ENCODE peak calls at places on chromosome 7, in four cellular contexts. I is endothelial cell of umbilical vein, M is HepG2, O is breast epithelium. K is an unnamed sample.

GRCh38 chr7:28132959-28133745 is 47.4 kb downstream of the JAZF1 start:
- DNase-seq in I (no peak), M (no peak), O (no peak), K (no peak)

GRCh38 chr7:20238754-20239324 is 21.7 kb upstream of the MACC1 start:
- DNase-seq in I (no peak), M (no peak), O (no peak), K (no peak)

GRCh38 chr7:44633254-44634186 is 27.1 kb downstream of the OGDH start:
- DNase-seq in I (peak; percentile 95), M (no peak), O (peak; percentile 60), K (no peak)

GRCh38 chr7:85833071-85833470 is 646.2 kb upstream of the SEMA3D start:
- DNase-seq in I (no peak), M (no peak), O (no peak), K (no peak)

GRCh38 chr7:138849701-138850100 is 51.7 kb upstream of the ATP6V0A4 start:
- DNase-seq in I (no peak), M (no peak), O (no peak), K (no peak)

GRCh38 chr7:44693641-44694313 is 54.9 kb upstream of the ZMIZ2 start:
- DNase-seq in I (no peak), M (no peak), O (no peak), K (no peak)

GRCh38 chr7:67484244-67484751 is 487.7 kb downstream of the TYW1 start:
- DNase-seq in I (peak; percentile 10), M (peak; percentile 63), O (peak; percentile 57), K (no peak)

GRCh38 chr7:131157530-131158243 is 170.0 kb upstream of the MKLN1 start:
- DNase-seq in I (no peak), M (no peak), O (no peak), K (no peak)

GRCh38 chr7:104552102-104552501 is 223.7 kb downstream of the LHFPL3 start:
- DNase-seq in I (peak; percentile 19), M (peak; percentile 31), O (peak; percentile 55), K (no peak)

GRCh38 chr7:10618934-10619333 is 354.7 kb upstream of the PHF14 start:
- DNase-seq in I (no peak), M (no peak), O (no peak), K (no peak)

GRCh38 chr7:1985071-1985470 is 247.7 kb downstream of the MAD1L1 start:
- DNase-seq in I (no peak), M (no peak), O (no peak), K (peak; percentile 61)

GRCh38 chr7:151590071-151590800 is 70.5 kb upstream of the RHEB start:
- DNase-seq in I (peak; percentile 49), M (no peak), O (no peak), K (no peak)

GRCh38 chr7:97298561-97298960 is 181.1 kb downstream of the SDHAF3 start:
- DNase-seq in I (no peak), M (no peak), O (no peak), K (no peak)

GRCh38 chr7:106285801-106286492 is 1.2 kb upstream of the NAMPT start:
- DNase-seq in I (peak; percentile 13), M (no peak), O (no peak), K (no peak)

GRCh38 chr7:121081327-121081936 is 92.9 kb downstream of the CPED1 start:
- DNase-seq in I (peak; percentile 77), M (peak; percentile 36), O (no peak), K (no peak)

GRCh38 chr7:96111405-96111804 is 210.5 kb downstream of the SLC25A13 start:
- DNase-seq in I (no peak), M (no peak), O (no peak), K (no peak)

GRCh38 chr7:94509264-94509878 is at the start of gene CASD1:
- DNase-seq in I (peak; percentile 31), M (peak; percentile 33), O (peak; percentile 60), K (no peak)

GRCh38 chr7:82331234-82331633 is 112.3 kb downstream of the CACNA2D1 start:
- DNase-seq in I (no peak), M (no peak), O (no peak), K (no peak)

GRCh38 chr7:82017334-82017943 is 247.6 kb upstream of the HGF start:
- DNase-seq in I (peak; percentile 53), M (peak; percentile 9), O (no peak), K (no peak)

GRCh38 chr7:115789901-115790300 is 240.7 kb downstream of the TFEC start:
- DNase-seq in I (no peak), M (no peak), O (no peak), K (peak; percentile 73)

GRCh38 chr7:106039486-106040060 is 72.5 kb downstream of the SYPL1 start:
- DNase-seq in I (no peak), M (no peak), O (no peak), K (no peak)

GRCh38 chr7:157465597-157466348 is 129.0 kb downstream of the DNAJB6 start:
- DNase-seq in I (no peak), M (no peak), O (no peak), K (peak; percentile 51)

GRCh38 chr7:157671358-157672255 is 334.8 kb downstream of the DNAJB6 start:
- DNase-seq in I (no peak), M (no peak), O (peak; percentile 34), K (peak; percentile 60)

GRCh38 chr7:73999664-74000420 is 28.1 kb upstream of the ELN start:
- DNase-seq in I (peak; percentile 82), M (no peak), O (no peak), K (no peak)
- TF ChIP-seq POLR2AphosphoS5 in I (no peak), M (no peak), O (no peak), K (no peak)

GRCh38 chr7:148701414-148701813 is 2.7 kb downstream of the CUL1 start:
- DNase-seq in I (peak; percentile 13), M (no peak), O (no peak), K (no peak)

GRCh38 chr7:148704189-148704588 is 5.5 kb downstream of the CUL1 start:
- DNase-seq in I (no peak), M (no peak), O (no peak), K (no peak)

GRCh38 chr7:148704966-148705365 is 6.3 kb downstream of the CUL1 start:
- DNase-seq in I (no peak), M (no peak), O (no peak), K (no peak)

GRCh38 chr7:148700693-148701092 is 2.0 kb downstream of the CUL1 start:
- DNase-seq in I (peak; percentile 34), M (no peak), O (no peak), K (no peak)

DNA sequence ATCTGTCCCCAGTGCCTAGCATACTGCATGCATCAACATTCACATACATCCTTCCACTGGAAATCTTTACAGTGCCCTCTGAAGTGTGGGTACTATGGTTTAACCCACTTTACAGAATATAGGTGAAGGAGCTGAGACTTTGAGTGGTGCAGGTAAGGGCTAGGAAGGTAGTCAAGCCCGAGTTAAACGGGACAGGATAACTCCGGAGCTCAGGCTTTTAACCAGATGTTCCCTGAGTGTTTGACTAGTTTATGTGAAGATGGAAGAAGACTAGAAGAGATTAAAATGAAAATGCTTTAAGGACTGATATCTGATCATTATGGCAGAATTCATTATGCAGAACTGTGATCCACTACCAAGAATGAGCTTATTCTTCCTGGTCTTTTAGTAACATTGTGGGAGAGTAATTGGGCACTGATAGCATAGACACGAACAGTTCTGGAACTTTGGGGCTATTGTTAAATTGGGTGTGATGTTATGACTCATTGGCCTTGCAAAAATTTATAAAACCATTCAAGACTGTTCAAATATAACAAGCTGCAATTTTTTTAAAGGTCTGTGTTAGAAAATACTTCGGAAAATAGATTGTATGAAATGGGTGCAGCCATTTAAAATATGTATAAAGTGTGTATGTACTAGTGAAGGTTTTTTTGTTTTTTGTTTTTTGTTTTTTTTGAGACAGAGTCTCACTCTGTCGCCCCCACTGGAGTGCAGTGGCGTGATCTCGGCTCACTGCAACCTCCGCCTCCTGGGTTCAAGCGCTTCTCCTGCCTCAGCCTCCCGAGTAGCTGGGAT is 4.4 kb downstream of the CUL1 start:
- DNase-seq in I (no peak), M (no peak), O (no peak), K (no peak)
- H3K4me1 ChIP-seq in I (peaks cover 20% of the 10 kb centered on the region), M (peaks cover 77% of the 10 kb centered on the region), O (peaks cover 6% of the 10 kb centered on the region), K (peaks cover 79% of the 10 kb centered on the region)

GRCh38 chr7:76342222-76342621 is 16.6 kb downstream of the YWHAG start:
- DNase-seq in I (no peak), M (no peak), O (no peak), K (no peak)

GRCh38 chr7:76343294-76343930 is 15.4 kb downstream of the YWHAG start:
- DNase-seq in I (no peak), M (no peak), O (no peak), K (no peak)

GRCh38 chr7:76338298-76339084 is 20.3 kb downstream of the YWHAG start:
- DNase-seq in I (no peak), M (no peak), O (no peak), K (no peak)

GRCh38 chr7:76343931-76344321 is 14.9 kb downstream of the YWHAG start:
- DNase-seq in I (no peak), M (peak; percentile 54), O (no peak), K (no peak)

DNA sequence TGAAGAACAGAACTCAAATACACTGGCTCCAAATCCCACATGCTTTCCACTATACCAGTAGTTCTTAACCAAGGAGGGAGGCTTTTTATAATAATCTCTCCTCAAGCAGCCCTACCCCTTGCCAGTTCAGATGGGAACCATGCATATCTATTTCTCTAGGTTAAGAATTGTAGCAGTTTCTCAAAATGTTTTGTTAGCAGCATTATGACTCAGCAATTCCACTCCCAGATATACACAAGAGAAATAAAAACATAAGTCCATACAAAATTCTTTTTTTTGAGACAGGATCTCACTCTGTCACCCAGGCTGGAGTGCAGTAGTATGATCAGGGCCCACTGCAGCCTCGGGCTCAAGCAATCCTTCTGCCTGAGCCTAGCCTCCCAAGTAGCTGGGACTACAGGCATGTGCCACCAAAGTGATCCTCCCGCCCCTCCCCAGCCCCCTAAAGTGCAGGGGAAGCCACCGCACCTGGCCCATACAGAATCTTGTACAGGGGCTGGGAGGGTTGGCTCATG is 18.1 kb downstream of the YWHAG start:
- DNase-seq in I (peak; percentile 80), M (no peak), O (no peak), K (no peak)
- H3K27ac ChIP-seq in I (peak overlapping the region; percentile 54), M (no peak overlapping the region), O (no peak overlapping the region), K (no peak overlapping the region)

DNA sequence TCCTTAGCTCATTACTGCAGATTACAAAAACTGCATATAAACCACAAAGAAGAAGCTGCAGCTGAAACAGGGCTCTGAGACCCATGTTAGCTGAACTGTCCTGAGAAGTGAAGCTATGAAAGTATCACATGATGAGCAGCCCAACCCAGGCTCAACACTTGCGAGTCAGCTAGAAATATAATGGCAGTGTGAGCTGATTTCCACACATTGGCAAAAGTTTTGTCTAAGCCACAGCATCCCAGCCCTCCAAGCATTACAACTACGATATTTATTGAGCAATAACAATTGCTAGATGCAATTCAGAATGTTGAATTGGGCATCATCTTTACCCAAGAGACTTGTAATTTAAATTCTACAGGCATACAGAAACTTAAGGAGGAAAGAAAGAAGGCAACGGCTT is 34.5 kb upstream of the SKAP2 start:
- DNase-seq in I (no peak), M (no peak), O (no peak), K (no peak)
- TF ChIP-seq POLR2AphosphoS5 in I (no peak), M (no peak), O (no peak), K (no peak)

GRCh38 chr7:30694774-30695721 is 12.8 kb upstream of the CRHR2 start:
- DNase-seq in I (no peak), M (no peak), O (no peak), K (peak; percentile 33)
- H3K4me1 ChIP-seq in I (no peaks in the 10 kb centered on the region), M (peaks cover 13% of the 10 kb centered on the region), O (no peaks in the 10 kb centered on the region), K (no peaks in the 10 kb centered on the region)

GRCh38 chr7:35529713-35530112 is 165.2 kb downstream of the HERPUD2 start:
- DNase-seq in I (no peak), M (no peak), O (no peak), K (no peak)

GRCh38 chr7:35528381-35528977 is 166.5 kb downstream of the HERPUD2 start:
- DNase-seq in I (no peak), M (no peak), O (no peak), K (no peak)

GRCh38 chr7:35530124-35531109 is 164.5 kb downstream of the HERPUD2 start:
- DNase-seq in I (no peak), M (no peak), O (no peak), K (no peak)

GRCh38 chr7:35524112-35524804 is 170.7 kb downstream of the HERPUD2 start:
- DNase-seq in I (no peak), M (no peak), O (no peak), K (no peak)

GRCh38 chr7:35526645-35527044 is 168.3 kb downstream of the HERPUD2 start:
- DNase-seq in I (no peak), M (no peak), O (no peak), K (no peak)
- H3K27ac ChIP-seq in I (no peak overlapping the region), M (no peak overlapping the region), O (no peak overlapping the region), K (no peak overlapping the region)